ENCODE peak calls at places on chromosomes 5 and 9, in four cellular contexts. S is activated CD4-positive, alpha-beta T cell treated with anti-CD3 and anti-CD28 coated beads for 4 hours; G is GM03348; R is cardiac muscle cell. D is an unnamed sample.

GRCh38 chr5:112210430-112211005 is 208.6 kb downstream of the EPB41L4A start:
- DNase-seq in R (peak), G (peak), S (no peak), D (peak)

GRCh38 chr5:141508808-141509611 is 20.1 kb downstream of the PCDHGC5 start:
- DNase-seq in G (peak), S (no peak), R (peak), D (no peak)

GRCh38 chr5:163766936-163767670 is 261.7 kb downstream of the MAT2B start:
- DNase-seq in G (no peak), R (peak), S (no peak), D (no peak)

GRCh38 chr9:101527066-101527465 is 6.6 kb upstream of the RNF20 start:
- DNase-seq in G (no peak), R (no peak), S (no peak), D (no peak)

GRCh38 chr9:2778816-2779215 is 61.5 kb downstream of the KCNV2 start:
- DNase-seq in S (no peak), G (no peak), R (no peak), D (no peak)

GRCh38 chr5:119311688-119312087 is 44.1 kb upstream of the TNFAIP8 start:
- DNase-seq in G (no peak), S (no peak), R (no peak), D (no peak)

GRCh38 chr9:130327070-130327780 is 61.7 kb downstream of the HMCN2 start:
- DNase-seq in G (no peak), S (no peak), R (peak), D (peak)

GRCh38 chr5:61098251-61098650 is 64.0 kb downstream of the SMIM15 start:
- DNase-seq in S (no peak), R (peak), G (no peak), D (no peak)

GRCh38 chr9:135126480-135127187 is 39.2 kb downstream of the OLFM1 start:
- DNase-seq in R (no peak), G (no peak), S (no peak), D (no peak)

GRCh38 chr9:18675973-18676372 is 202.0 kb downstream of the ADAMTSL1 start:
- DNase-seq in G (no peak), S (no peak), R (no peak), D (peak)

GRCh38 chr9:112764344-112764743 is 13.8 kb downstream of the SNX30 start:
- DNase-seq in S (no peak), G (peak), R (no peak), D (no peak)

GRCh38 chr9:15959663-15960062 is 406.8 kb downstream of the CCDC171 start:
- DNase-seq in R (no peak), G (no peak), S (no peak), D (no peak)

GRCh38 chr9:130846487-130847305 is 11.6 kb downstream of the ABL1 start:
- DNase-seq in S (no peak), R (no peak), G (peak), D (no peak)

GRCh38 chr5:117741655-117742226 is 1167.1 kb upstream of the SEMA6A start:
- DNase-seq in G (no peak), R (no peak), S (no peak), D (no peak)

GRCh38 chr9:23220957-23221356 is 605.1 kb downstream of the ELAVL2 start:
- DNase-seq in S (no peak), G (no peak), R (no peak), D (no peak)

GRCh38 chr9:114671605-114672004 is 10.4 kb downstream of the TEX48 start:
- DNase-seq in R (no peak), S (no peak), G (no peak), D (no peak)

GRCh38 chr5:172837640-172838039 is 3.6 kb downstream of the ERGIC1 start:
- DNase-seq in R (no peak), S (peak), G (no peak), D (no peak)

GRCh38 chr5:3221432-3221831 is 374.2 kb upstream of the IRX1 start:
- DNase-seq in R (no peak), G (no peak), S (no peak), D (no peak)

GRCh38 chr5:93611900-93612898 is 29.2 kb downstream of the NR2F1 start:
- DNase-seq in R (peak), S (no peak), G (peak), D (no peak)

GRCh38 chr9:6132650-6133049 is 83.0 kb upstream of the IL33 start:
- DNase-seq in G (no peak), S (no peak), R (no peak), D (no peak)

GRCh38 chr5:135660826-135661555 is 82.2 kb upstream of the CXCL14 start:
- DNase-seq in R (peak), S (no peak), G (no peak), D (no peak)

GRCh38 chr5:42753099-42753498 is 3.5 kb upstream of the CCDC152 start:
- DNase-seq in R (no peak), S (no peak), G (no peak), D (peak)

GRCh38 chr9:116471093-116471906 is 215.8 kb upstream of the TRIM32 start:
- DNase-seq in R (peak), S (no peak), G (no peak), D (peak)

GRCh38 chr5:35963381-35963843 is 25.0 kb upstream of the CAPSL start:
- DNase-seq in S (no peak), G (no peak), R (no peak), D (peak)

GRCh38 chr5:123132330-123132729 is 43.3 kb downstream of the PRDM6 start:
- DNase-seq in R (no peak), G (no peak), S (no peak), D (no peak)

GRCh38 chr5:109105631-109106267 is 304.0 kb downstream of the PJA2 start:
- DNase-seq in R (no peak), S (no peak), G (peak), D (no peak)

GRCh38 chr5:177356756-177357458 is 817 bp upstream of the RGS14 start:
- DNase-seq in S (no peak), G (no peak), R (no peak), D (no peak)

GRCh38 chr5:92242170-92242569 is 859.1 kb upstream of the ARRDC3 start:
- DNase-seq in R (no peak), G (no peak), S (no peak), D (no peak)

GRCh38 chr5:94745786-94746730 is 127.6 kb downstream of the SLF1 start:
- DNase-seq in S (no peak), G (no peak), R (no peak), D (no peak)

GRCh38 chr5:170614071-170614490 is 110.3 kb downstream of the KCNIP1 start:
- DNase-seq in G (no peak), R (no peak), S (no peak), D (no peak)

GRCh38 chr5:150671509-150672236 is 10.6 kb downstream of the MYOZ3 start:
- DNase-seq in R (peak), S (no peak), G (no peak), D (no peak)

GRCh38 chr5:80245986-80246781 is 9.7 kb downstream of the SERINC5 start:
- DNase-seq in S (no peak), R (no peak), G (peak), D (no peak)

GRCh38 chr9:127128341-127129072 is 6.1 kb upstream of the ANGPTL2 start:
- DNase-seq in G (peak), S (no peak), R (no peak), D (no peak)

D was measured in HEK293T.